ENCODE peak calls at places on chromosome 18, in six cellular contexts. Q is OCI-LY7, P is cardiac muscle cell, N is lung, V is lower leg skin, U is colonic mucosa. L is an unnamed sample.

GRCh38 chr18:8529609-8530008 is 79.6 kb upstream of the RAB12 start:
- DNase-seq in Q (no peak), P (no peak), N (no peak), V (no peak), U (no peak), L (no peak)

GRCh38 chr18:59033361-59033760 is 106.3 kb upstream of the SEC11C start:
- DNase-seq in Q (no peak), P (no peak), N (no peak), V (no peak), U (no peak), L (no peak)

GRCh38 chr18:79323471-79323870 is 72.3 kb upstream of the NFATC1 start:
- DNase-seq in Q (no peak), P (no peak), N (no peak), V (no peak), U (no peak), L (no peak)

GRCh38 chr18:79320216-79320615 is 75.5 kb upstream of the NFATC1 start:
- DNase-seq in Q (no peak), P (no peak), N (no peak), V (no peak), U (no peak), L (no peak)

GRCh38 chr18:79932907-79933306 is 18.5 kb downstream of the SLC66A2 start:
- DNase-seq in Q (no peak), P (no peak), N (no peak), V (no peak), U (no peak), L (no peak)

GRCh38 chr18:53909668-53910067 is 314.8 kb downstream of the MBD2 start:
- DNase-seq in Q (peak), P (no peak), N (no peak), V (no peak), U (no peak), L (peak)

GRCh38 chr18:32086866-32087265 is 4.8 kb upstream of the RNF138 start:
- DNase-seq in Q (no peak), P (peak), N (no peak), V (no peak), U (no peak), L (no peak)

GRCh38 chr18:70382032-70382431 is 93.2 kb downstream of the SOCS6 start:
- DNase-seq in Q (no peak), P (no peak), N (no peak), V (no peak), U (peak), L (no peak)

GRCh38 chr18:54558609-54559585 is 32.1 kb upstream of the DYNAP start:
- DNase-seq in Q (peak), P (peak), N (no peak), V (no peak), U (peak), L (peak)

GRCh38 chr18:78521744-78522143 is 457.9 kb upstream of the SALL3 start:
- DNase-seq in Q (no peak), P (no peak), N (no peak), V (no peak), U (no peak), L (no peak)

GRCh38 chr18:45412577-45412976 is 202.7 kb upstream of the SLC14A2 start:
- DNase-seq in Q (no peak), P (no peak), N (no peak), V (no peak), U (no peak), L (peak)

GRCh38 chr18:32771169-32771751 is 1.6 kb downstream of the KLHL14 start:
- DNase-seq in Q (peak), P (no peak), N (no peak), V (no peak), U (peak), L (no peak)

GRCh38 chr18:46290440-46291020 is 186.3 kb downstream of the HAUS1 start:
- DNase-seq in Q (no peak), P (no peak), N (no peak), V (no peak), U (no peak), L (no peak)

GRCh38 chr18:13378150-13378549 is 159.6 kb downstream of the LDLRAD4 start:
- DNase-seq in Q (no peak), P (no peak), N (no peak), V (no peak), U (no peak), L (no peak)

GRCh38 chr18:911025-911424 is 6.4 kb downstream of the ADCYAP1 start:
- DNase-seq in Q (no peak), P (no peak), N (no peak), V (no peak), U (no peak), L (no peak)

GRCh38 chr18:12038082-12038660 is 55.5 kb upstream of the ANKRD62 start:
- DNase-seq in Q (no peak), P (peak), N (no peak), V (peak), U (peak), L (no peak)

GRCh38 chr18:52340466-52341378 is 725 bp downstream of the DCC start:
- DNase-seq in Q (no peak), P (no peak), N (no peak), V (no peak), U (no peak), L (no peak)

GRCh38 chr18:11279461-11279860 is 130.1 kb upstream of the PIEZO2 start:
- DNase-seq in Q (no peak), P (peak), N (no peak), V (no peak), U (no peak), L (no peak)

GRCh38 chr18:55489742-55490055 is 98.3 kb downstream of the TCF4 start:
- DNase-seq in Q (peak), P (no peak), N (no peak), V (no peak), U (no peak), L (peak)

GRCh38 chr18:58552057-58552461 is 76.8 kb downstream of the ALPK2 start:
- DNase-seq in Q (no peak), P (no peak), N (no peak), V (no peak), U (no peak), L (peak)

GRCh38 chr18:70197042-70197441 is 8.4 kb downstream of the RTTN start:
- DNase-seq in Q (no peak), P (no peak), N (no peak), V (no peak), U (no peak), L (no peak)

GRCh38 chr18:72544092-72544886 is at the start of gene CBLN2:
- DNase-seq in Q (no peak), P (peak), N (no peak), V (no peak), U (peak), L (peak)

GRCh38 chr18:37496568-37496967 is 69.0 kb downstream of the CELF4 start:
- DNase-seq in Q (no peak), P (no peak), N (no peak), V (no peak), U (no peak), L (no peak)

GRCh38 chr18:45590060-45590537 is 25.2 kb upstream of the SLC14A2 start:
- DNase-seq in Q (no peak), P (peak), N (no peak), V (no peak), U (no peak), L (no peak)

GRCh38 chr18:74515620-74516231 is 18.6 kb upstream of the CNDP1 start:
- DNase-seq in Q (no peak), P (no peak), N (no peak), V (no peak), U (no peak), L (no peak)

GRCh38 chr18:35949903-35950627 is 22.4 kb upstream of the RMP24 start:
- DNase-seq in Q (peak), P (peak), N (peak), V (peak), U (peak), L (peak)
- H3K4me3 ChIP-seq in Q (no peak), P (peak), N (peak), V (peak), U (peak), L (no peak)

GRCh38 chr18:43648002-43648401 is 370.7 kb upstream of the SYT4 start:
- DNase-seq in Q (no peak), P (no peak), N (no peak), V (no peak), U (no peak), L (no peak)
- TF ChIP-seq CTCF in Q (no peak), P (peak), N (no peak), V (no peak), U (no peak), L (no peak)

DNA sequence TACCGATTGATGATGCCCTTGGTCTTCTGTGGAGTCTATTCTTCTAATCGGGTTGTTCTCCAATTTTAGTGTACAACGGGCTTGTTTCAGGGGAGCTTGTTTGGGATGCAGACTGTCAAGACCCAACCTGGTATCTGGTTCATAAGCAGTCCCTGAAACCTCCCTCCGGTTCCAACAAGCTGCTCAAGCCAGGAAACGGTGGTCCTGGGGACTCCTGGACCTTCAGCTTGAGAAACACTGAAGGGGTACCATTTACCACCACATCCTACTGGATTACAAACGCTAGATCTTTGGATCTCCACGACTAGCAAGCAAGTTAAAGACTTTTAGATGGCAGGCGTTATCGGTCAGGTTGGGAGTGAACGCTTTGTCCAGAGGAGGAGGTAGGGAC is 2.0 kb downstream of the BCL2 start:
- DNase-seq in Q (no peak), P (no peak), N (no peak), V (no peak), U (no peak), L (peak)
- H3K4me3 ChIP-seq in Q (no peak), P (no peak), N (peak), V (peak), U (peak), L (peak)

GRCh38 chr18:47531759-47532158 is 280.3 kb upstream of the SKOR2 start:
- DNase-seq in Q (no peak), P (no peak), N (no peak), V (no peak), U (no peak), L (no peak)
- TF ChIP-seq CTCF in Q (peak), P (no peak), N (no peak), V (no peak), U (no peak), L (no peak)

GRCh38 chr18:22176282-22176621 is 6.9 kb downstream of the GATA6 start:
- DNase-seq in Q (no peak), P (no peak), N (no peak), V (no peak), U (peak), L (no peak)
- H3K4me3 ChIP-seq in Q (no peak), P (peak), N (peak), V (no peak), U (peak), L (no peak)

DNA sequence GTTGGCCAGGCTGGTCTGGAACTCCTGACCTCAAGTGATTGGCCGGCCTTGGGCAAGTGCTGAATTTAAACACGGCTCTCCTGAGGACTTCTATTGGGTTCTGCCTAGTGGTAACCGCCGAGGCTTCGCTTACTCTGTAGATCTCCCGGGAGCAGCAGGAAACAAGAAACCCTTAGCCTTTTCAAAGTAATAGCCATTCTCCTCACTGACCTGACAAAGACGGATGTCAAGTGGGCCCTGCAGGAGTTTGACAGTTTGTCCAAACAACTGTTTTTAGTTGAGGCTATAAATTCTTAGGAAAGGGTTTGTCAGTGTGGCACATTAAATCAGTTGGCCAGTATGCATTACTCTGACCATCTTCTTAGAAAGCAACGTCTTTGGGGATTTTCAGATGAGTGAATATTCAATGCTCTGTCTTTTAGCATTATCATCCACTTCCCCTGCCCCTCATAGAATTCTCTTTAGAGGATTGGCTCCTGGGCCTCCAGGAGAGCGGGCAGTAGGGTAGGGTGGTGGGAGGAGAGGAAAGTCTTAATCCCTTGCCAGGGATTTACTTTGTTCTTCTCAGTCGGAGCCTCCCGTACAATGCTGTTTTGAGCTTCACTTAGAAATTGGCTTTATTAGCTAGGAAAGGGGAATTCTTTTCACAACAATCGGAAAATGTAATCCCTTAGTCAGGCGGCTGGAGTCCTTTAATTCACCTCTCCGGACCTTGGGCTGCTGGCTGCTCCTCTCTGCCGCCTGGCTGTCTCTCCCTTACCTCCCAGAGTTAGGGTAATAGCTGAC is 13.3 kb upstream of the C18orf32 start:
- DNase-seq in Q (no peak), P (no peak), N (no peak), V (no peak), U (no peak), L (no peak)
- TF ChIP-seq CTCF in Q (no peak), P (no peak), N (no peak), V (no peak), U (no peak), L (no peak)

GRCh38 chr18:57427429-57428181 is 7.6 kb upstream of the ONECUT2 start:
- DNase-seq in Q (no peak), P (no peak), N (no peak), V (no peak), U (no peak), L (no peak)
- H3K4me3 ChIP-seq in Q (no peak), P (no peak), N (no peak), V (no peak), U (peak), L (no peak)

GRCh38 chr18:61896118-61896517 is 3.3 kb upstream of the RNF152 start:
- DNase-seq in Q (no peak), P (no peak), N (no peak), V (no peak), U (no peak), L (no peak)

GRCh38 chr18:61893304-61893970 is 630 bp upstream of the RNF152 start:
- DNase-seq in Q (no peak), P (peak), N (no peak), V (no peak), U (peak), L (peak)

GRCh38 chr18:61892683-61893303 is at the start of gene RNF152:
- DNase-seq in Q (no peak), P (peak), N (peak), V (peak), U (peak), L (peak)

GRCh38 chr18:61894751-61895524 is 2.1 kb upstream of the RNF152 start:
- DNase-seq in Q (no peak), P (no peak), N (no peak), V (no peak), U (peak), L (no peak)

GRCh38 chr18:61893971-61894750 is 1.4 kb upstream of the RNF152 start:
- DNase-seq in Q (no peak), P (peak), N (peak), V (peak), U (peak), L (peak)
- TF ChIP-seq CTCF in Q (no peak), P (peak), N (no peak), V (no peak), U (no peak), L (peak)

GRCh38 chr18:6054443-6054842 is 159.1 kb upstream of the TMEM200C start:
- DNase-seq in Q (no peak), P (no peak), N (no peak), V (no peak), U (no peak), L (no peak)

GRCh38 chr18:6052449-6052913 is 157.2 kb upstream of the TMEM200C start:
- DNase-seq in Q (no peak), P (no peak), N (no peak), V (no peak), U (no peak), L (no peak)

GRCh38 chr18:6056171-6056932 is 161.0 kb upstream of the TMEM200C start:
- DNase-seq in Q (no peak), P (peak), N (no peak), V (no peak), U (no peak), L (peak)

GRCh38 chr18:6057604-6058003 is 162.3 kb upstream of the TMEM200C start:
- DNase-seq in Q (no peak), P (peak), N (no peak), V (no peak), U (no peak), L (no peak)

DNA sequence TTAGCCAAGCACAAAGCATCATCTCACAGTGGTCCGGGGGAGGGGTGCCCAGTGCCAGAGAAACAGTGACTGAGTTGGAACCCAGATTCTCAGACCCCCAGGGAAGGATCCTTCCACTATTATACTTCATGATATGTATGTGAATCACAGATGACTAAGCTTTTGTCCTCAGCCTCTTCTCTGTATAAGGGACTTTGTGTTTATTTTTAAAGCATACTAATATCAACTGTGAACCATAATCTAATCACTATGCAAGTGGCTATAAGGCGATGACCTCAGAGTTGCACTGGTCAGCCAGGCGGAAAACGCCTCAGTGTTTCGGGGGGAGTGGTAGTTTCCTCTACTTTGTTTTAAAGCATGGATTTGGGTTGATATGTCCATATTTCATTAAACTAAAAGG is 160.4 kb upstream of the TMEM200C start:
- DNase-seq in Q (no peak), P (peak), N (no peak), V (no peak), U (no peak), L (no peak)
- H3K4me3 ChIP-seq in Q (no peak), P (no peak), N (no peak), V (no peak), U (no peak), L (no peak)

GRCh38 chr18:28425886-28426285 is 249.0 kb upstream of the CDH2 start:
- DNase-seq in Q (no peak), P (no peak), N (no peak), V (no peak), U (no peak), L (no peak)

DNA sequence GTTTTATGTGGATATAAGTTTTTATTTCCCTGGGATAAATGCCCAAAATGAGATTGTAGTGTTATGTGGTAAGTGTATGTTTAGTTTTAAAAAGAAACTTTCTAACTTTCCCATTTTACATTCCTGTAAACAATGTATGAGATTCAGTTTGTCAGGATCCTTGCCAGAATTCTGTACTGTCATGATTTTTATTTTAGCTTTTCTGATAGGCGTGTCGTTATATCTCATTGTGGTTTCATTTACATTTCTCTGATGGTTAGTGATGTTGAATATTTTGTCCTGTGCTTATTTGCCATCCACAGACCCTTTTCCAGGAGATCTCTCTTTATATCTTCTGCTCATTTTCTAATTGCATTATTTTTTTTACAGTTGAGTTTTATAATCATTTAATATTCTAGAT is 245.6 kb upstream of the CDH2 start:
- DNase-seq in Q (no peak), P (no peak), N (no peak), V (no peak), U (no peak), L (no peak)
- TF ChIP-seq CTCF in Q (no peak), P (no peak), N (no peak), V (no peak), U (no peak), L (no peak)

L was measured in GM12865.